ENCODE peak calls at places on chromosomes 3 and 15, in eight cellular contexts. One of them, this sample, is unnamed.
A peak's percentile ranks its signal among the peaks of the same experiment; 100 is the strongest.

GRCh38 chr3:170307998-170308398 is 49.5 kb upstream of the SKIL start:
- DNase-seq in body of pancreas: peak; percentile 55
- DNase-seq in midbrain: no peak
- DNase-seq in 8988T: no peak
- DNase-seq in stimulated activated CD4-positive, alpha-beta T cell treated with anti-CD3 and anti-CD28 coated beads, Interleukin-2, amount 100 ng/mL, for 4 hours: no peak
- DNase-seq in NB4: no peak
- DNase-seq in psoas muscle: no peak
- DNase-seq in aorta: no peak
- DNase-seq in this sample: no peak

GRCh38 chr3:47568901-47569300 is 9.8 kb downstream of the CSPG5 start:
- DNase-seq in body of pancreas: no peak
- DNase-seq in midbrain: no peak
- DNase-seq in 8988T: no peak
- DNase-seq in stimulated activated CD4-positive, alpha-beta T cell treated with anti-CD3 and anti-CD28 coated beads, Interleukin-2, amount 100 ng/mL, for 4 hours: no peak
- DNase-seq in NB4: no peak
- DNase-seq in psoas muscle: no peak
- DNase-seq in aorta: no peak
- DNase-seq in this sample: no peak

GRCh38 chr15:33448961-33449611 is 138.3 kb downstream of the RYR3 start:
- DNase-seq in body of pancreas: peak; percentile 11
- DNase-seq in midbrain: no peak
- DNase-seq in 8988T: no peak
- DNase-seq in stimulated activated CD4-positive, alpha-beta T cell treated with anti-CD3 and anti-CD28 coated beads, Interleukin-2, amount 100 ng/mL, for 4 hours: no peak
- DNase-seq in NB4: no peak
- DNase-seq in psoas muscle: no peak
- DNase-seq in aorta: no peak
- DNase-seq in this sample: no peak

GRCh38 chr15:91948001-91948608 is 94.6 kb downstream of the SLCO3A1 start:
- DNase-seq in body of pancreas: peak; percentile 35
- DNase-seq in midbrain: no peak
- DNase-seq in 8988T: peak; percentile 41
- DNase-seq in stimulated activated CD4-positive, alpha-beta T cell treated with anti-CD3 and anti-CD28 coated beads, Interleukin-2, amount 100 ng/mL, for 4 hours: no peak
- DNase-seq in NB4: no peak
- DNase-seq in psoas muscle: no peak
- DNase-seq in aorta: no peak
- DNase-seq in this sample: no peak

GRCh38 chr3:100225883-100226282 is 34.9 kb upstream of the TBC1D23 start:
- DNase-seq in body of pancreas: no peak
- DNase-seq in midbrain: no peak
- DNase-seq in 8988T: no peak
- DNase-seq in stimulated activated CD4-positive, alpha-beta T cell treated with anti-CD3 and anti-CD28 coated beads, Interleukin-2, amount 100 ng/mL, for 4 hours: no peak
- DNase-seq in NB4: no peak
- DNase-seq in psoas muscle: no peak
- DNase-seq in aorta: no peak
- DNase-seq in this sample: no peak

GRCh38 chr3:131036986-131037385 is 10.3 kb downstream of the NEK11 start:
- DNase-seq in body of pancreas: no peak
- DNase-seq in midbrain: no peak
- DNase-seq in 8988T: no peak
- DNase-seq in stimulated activated CD4-positive, alpha-beta T cell treated with anti-CD3 and anti-CD28 coated beads, Interleukin-2, amount 100 ng/mL, for 4 hours: no peak
- DNase-seq in NB4: no peak
- DNase-seq in psoas muscle: no peak
- DNase-seq in aorta: no peak
- DNase-seq in this sample: no peak

GRCh38 chr15:90232941-90233700 is 620 bp downstream of the CIB1 start:
- DNase-seq in body of pancreas: peak; percentile 83
- DNase-seq in midbrain: peak; percentile 40
- DNase-seq in 8988T: peak; percentile 53
- DNase-seq in stimulated activated CD4-positive, alpha-beta T cell treated with anti-CD3 and anti-CD28 coated beads, Interleukin-2, amount 100 ng/mL, for 4 hours: peak; percentile 41
- DNase-seq in NB4: peak; percentile 86
- DNase-seq in psoas muscle: peak; percentile 75
- DNase-seq in aorta: peak; percentile 84
- DNase-seq in this sample: peak; percentile 42

GRCh38 chr3:183774631-183775030 is 50.7 kb downstream of the MAP6D1 start:
- DNase-seq in body of pancreas: no peak
- DNase-seq in midbrain: no peak
- DNase-seq in 8988T: no peak
- DNase-seq in stimulated activated CD4-positive, alpha-beta T cell treated with anti-CD3 and anti-CD28 coated beads, Interleukin-2, amount 100 ng/mL, for 4 hours: no peak
- DNase-seq in NB4: no peak
- DNase-seq in psoas muscle: no peak
- DNase-seq in aorta: no peak
- DNase-seq in this sample: no peak

GRCh38 chr3:182989566-182989965 is 9.2 kb upstream of the DCUN1D1 start:
- DNase-seq in body of pancreas: no peak
- DNase-seq in midbrain: no peak
- DNase-seq in 8988T: no peak
- DNase-seq in stimulated activated CD4-positive, alpha-beta T cell treated with anti-CD3 and anti-CD28 coated beads, Interleukin-2, amount 100 ng/mL, for 4 hours: no peak
- DNase-seq in NB4: no peak
- DNase-seq in psoas muscle: no peak
- DNase-seq in aorta: no peak
- DNase-seq in this sample: no peak

GRCh38 chr3:117486709-117487394 is 777.3 kb downstream of the TUSC7 start:
- DNase-seq in body of pancreas: no peak
- DNase-seq in midbrain: no peak
- DNase-seq in 8988T: no peak
- DNase-seq in stimulated activated CD4-positive, alpha-beta T cell treated with anti-CD3 and anti-CD28 coated beads, Interleukin-2, amount 100 ng/mL, for 4 hours: no peak
- DNase-seq in NB4: no peak
- DNase-seq in psoas muscle: no peak
- DNase-seq in aorta: no peak
- DNase-seq in this sample: no peak

GRCh38 chr15:27589782-27590181 is 509.3 kb downstream of the OCA2 start:
- DNase-seq in body of pancreas: no peak
- DNase-seq in midbrain: no peak
- DNase-seq in 8988T: no peak
- DNase-seq in stimulated activated CD4-positive, alpha-beta T cell treated with anti-CD3 and anti-CD28 coated beads, Interleukin-2, amount 100 ng/mL, for 4 hours: no peak
- DNase-seq in NB4: no peak
- DNase-seq in psoas muscle: no peak
- DNase-seq in aorta: no peak
- DNase-seq in this sample: no peak

GRCh38 chr3:134312873-134313838 is 61.1 kb downstream of the AMOTL2 start:
- DNase-seq in body of pancreas: peak; percentile 75
- DNase-seq in midbrain: no peak
- DNase-seq in 8988T: peak; percentile 77
- DNase-seq in stimulated activated CD4-positive, alpha-beta T cell treated with anti-CD3 and anti-CD28 coated beads, Interleukin-2, amount 100 ng/mL, for 4 hours: no peak
- DNase-seq in NB4: no peak
- DNase-seq in psoas muscle: peak; percentile 94
- DNase-seq in aorta: peak; percentile 93
- DNase-seq in this sample: no peak

GRCh38 chr3:141326626-141327025 is 41.7 kb upstream of the ZBTB38 start:
- DNase-seq in body of pancreas: no peak
- DNase-seq in midbrain: no peak
- DNase-seq in 8988T: no peak
- DNase-seq in stimulated activated CD4-positive, alpha-beta T cell treated with anti-CD3 and anti-CD28 coated beads, Interleukin-2, amount 100 ng/mL, for 4 hours: no peak
- DNase-seq in NB4: no peak
- DNase-seq in psoas muscle: no peak
- DNase-seq in aorta: no peak
- DNase-seq in this sample: no peak

GRCh38 chr15:66704019-66704782 is 2.2 kb downstream of the SMAD6 start:
- DNase-seq in body of pancreas: peak; percentile 21
- DNase-seq in midbrain: no peak
- DNase-seq in 8988T: no peak
- DNase-seq in stimulated activated CD4-positive, alpha-beta T cell treated with anti-CD3 and anti-CD28 coated beads, Interleukin-2, amount 100 ng/mL, for 4 hours: no peak
- DNase-seq in NB4: peak; percentile 40
- DNase-seq in psoas muscle: no peak
- DNase-seq in aorta: no peak
- DNase-seq in this sample: no peak

GRCh38 chr3:42780892-42781700 is 8.0 kb upstream of the CCDC13 start:
- DNase-seq in body of pancreas: no peak
- DNase-seq in midbrain: peak; percentile 69
- DNase-seq in 8988T: peak; percentile 47
- DNase-seq in stimulated activated CD4-positive, alpha-beta T cell treated with anti-CD3 and anti-CD28 coated beads, Interleukin-2, amount 100 ng/mL, for 4 hours: peak; percentile 17
- DNase-seq in NB4: peak; percentile 75
- DNase-seq in psoas muscle: no peak
- DNase-seq in aorta: no peak
- DNase-seq in this sample: no peak

GRCh38 chr3:150528359-150528797 is 17.9 kb downstream of the SERP1 start:
- DNase-seq in body of pancreas: no peak
- DNase-seq in midbrain: peak; percentile 12
- DNase-seq in 8988T: no peak
- DNase-seq in stimulated activated CD4-positive, alpha-beta T cell treated with anti-CD3 and anti-CD28 coated beads, Interleukin-2, amount 100 ng/mL, for 4 hours: no peak
- DNase-seq in NB4: peak; percentile 29
- DNase-seq in psoas muscle: no peak
- DNase-seq in aorta: no peak
- DNase-seq in this sample: no peak

GRCh38 chr15:89068325-89068784 is 19.9 kb upstream of the ABHD2 start:
- DNase-seq in body of pancreas: no peak
- DNase-seq in midbrain: no peak
- DNase-seq in 8988T: no peak
- DNase-seq in stimulated activated CD4-positive, alpha-beta T cell treated with anti-CD3 and anti-CD28 coated beads, Interleukin-2, amount 100 ng/mL, for 4 hours: peak; percentile 14
- DNase-seq in NB4: peak; percentile 96
- DNase-seq in psoas muscle: no peak
- DNase-seq in aorta: no peak
- DNase-seq in this sample: peak; percentile 7